ENCODE peak calls at places on chromosomes 5 and 9, in seven cellular contexts. K is AG04449, C is stomach, T is fibroblast of the aortic adventitia, E is lower lobe of right lung, B is cardiac fibroblast, V is OCI-LY7. A is an unnamed sample.
A peak's percentile ranks its signal among the peaks of the same experiment; 100 is the strongest.

GRCh38 chr9:138076650-138077009 is 199.0 kb downstream of the CACNA1B start:
- DNase-seq in K (no peak), C (no peak), T (no peak), E (no peak), B (no peak), V (no peak), A (no peak)

GRCh38 chr5:71778678-71779276 is 59.7 kb downstream of the CARTPT start:
- DNase-seq in K (no peak), C (no peak), T (peak; percentile 65), E (no peak), B (peak; percentile 28), V (peak; percentile 59), A (no peak)

GRCh38 chr5:73120222-73121108 is at the start of gene TMEM171:
- DNase-seq in K (no peak), C (peak; percentile 82), T (peak; percentile 45), E (peak; percentile 71), B (peak; percentile 44), V (no peak), A (no peak)

GRCh38 chr5:167726641-167727040 is 564.8 kb upstream of the WWC1 start:
- DNase-seq in K (no peak), C (no peak), T (no peak), E (no peak), B (no peak), V (no peak), A (no peak)

GRCh38 chr9:138062196-138062595 is 184.6 kb downstream of the CACNA1B start:
- DNase-seq in K (no peak), C (no peak), T (no peak), E (no peak), B (no peak), V (no peak), A (no peak)

GRCh38 chr9:36315283-36315682 is 57.0 kb upstream of the GNE start:
- DNase-seq in K (no peak), C (no peak), T (no peak), E (no peak), B (no peak), V (no peak), A (no peak)

GRCh38 chr9:121956808-121957207 is 136.3 kb downstream of the TTLL11 start:
- DNase-seq in K (no peak), C (no peak), T (no peak), E (no peak), B (no peak), V (no peak), A (no peak)

GRCh38 chr5:1946122-1946677 is 63.5 kb upstream of the IRX4 start:
- DNase-seq in K (no peak), C (no peak), T (no peak), E (no peak), B (no peak), V (no peak), A (no peak)

GRCh38 chr9:113987526-113987925 is 90.6 kb downstream of the AMBP start:
- DNase-seq in K (no peak), C (no peak), T (no peak), E (no peak), B (no peak), V (no peak), A (no peak)

GRCh38 chr5:58016329-58016728 is 443.6 kb downstream of the PLK2 start:
- DNase-seq in K (peak; percentile 34), C (no peak), T (peak; percentile 28), E (no peak), B (peak; percentile 91), V (no peak), A (peak; percentile 73)

GRCh38 chr5:135952683-135953082 is 2.1 kb downstream of the LECT2 start:
- DNase-seq in K (no peak), C (no peak), T (no peak), E (no peak), B (no peak), V (no peak), A (no peak)

GRCh38 chr5:173714551-173715428 is 98.3 kb upstream of the BOD1 start:
- DNase-seq in K (peak; percentile 42), C (no peak), T (peak; percentile 63), E (peak; percentile 61), B (peak; percentile 69), V (no peak), A (no peak)

GRCh38 chr9:106481003-106481614 is 381.9 kb upstream of the ZNF462 start:
- DNase-seq in K (no peak), C (no peak), T (no peak), E (no peak), B (no peak), V (no peak), A (no peak)

GRCh38 chr9:128921881-128922763 is 1.3 kb downstream of the PHYHD1 start:
- DNase-seq in K (no peak), C (peak; percentile 55), T (peak; percentile 53), E (peak; percentile 73), B (peak; percentile 83), V (peak; percentile 86), A (peak; percentile 53)

GRCh38 chr5:132065351-132065937 is 5.0 kb downstream of the IL3 start:
- DNase-seq in K (no peak), C (peak; percentile 50), T (peak; percentile 73), E (peak; percentile 73), B (peak; percentile 77), V (peak; percentile 71), A (no peak)

GRCh38 chr9:691825-692363 is 149.6 kb upstream of the DMRT1 start:
- DNase-seq in K (no peak), C (no peak), T (no peak), E (no peak), B (no peak), V (no peak), A (no peak)

GRCh38 chr9:133405508-133406009 is 12.3 kb downstream of the REXO4 start:
- DNase-seq in K (no peak), C (no peak), T (peak; percentile 65), E (no peak), B (peak; percentile 58), V (no peak), A (no peak)
- H3K4me3 ChIP-seq in K (no peak overlapping the region), C (no peak overlapping the region), T (no peak overlapping the region), E (no peak overlapping the region), B (no peak overlapping the region), V (no peak overlapping the region), A (no peak overlapping the region)

GRCh38 chr9:133334161-133334560 is 1.8 kb downstream of the SURF6 start:
- DNase-seq in K (no peak), C (peak; percentile 42), T (no peak), E (peak; percentile 32), B (no peak), V (peak; percentile 21), A (no peak)
- TF ChIP-seq CTCF in K (no peak), C (no peak), T (no peak), E (no peak), B (no peak), V (no peak), A (no peak)

GRCh38 chr9:15295761-15296405 is 11.1 kb downstream of the TTC39B start:
- DNase-seq in K (no peak), C (no peak), T (peak; percentile 73), E (no peak), B (peak; percentile 59), V (no peak), A (no peak)
- H3K4me3 ChIP-seq in K (peak overlapping the region; percentile 39), C (peak overlapping the region; percentile 38), T (peak overlapping the region; percentile 65), E (peak overlapping the region; percentile 52), B (peak overlapping the region; percentile 55), V (no peak overlapping the region), A (peak overlapping the region; percentile 11)

GRCh38 chr5:160787247-160787646 is 64.8 kb downstream of the ATP10B start:
- DNase-seq in K (no peak), C (peak; percentile 48), T (no peak), E (no peak), B (no peak), V (peak; percentile 8), A (no peak)
- TF ChIP-seq CTCF in K (no peak), C (no peak), T (peak; percentile 30), E (peak; percentile 39), B (peak; percentile 6), V (peak; percentile 54), A (peak; percentile 52)

DNA sequence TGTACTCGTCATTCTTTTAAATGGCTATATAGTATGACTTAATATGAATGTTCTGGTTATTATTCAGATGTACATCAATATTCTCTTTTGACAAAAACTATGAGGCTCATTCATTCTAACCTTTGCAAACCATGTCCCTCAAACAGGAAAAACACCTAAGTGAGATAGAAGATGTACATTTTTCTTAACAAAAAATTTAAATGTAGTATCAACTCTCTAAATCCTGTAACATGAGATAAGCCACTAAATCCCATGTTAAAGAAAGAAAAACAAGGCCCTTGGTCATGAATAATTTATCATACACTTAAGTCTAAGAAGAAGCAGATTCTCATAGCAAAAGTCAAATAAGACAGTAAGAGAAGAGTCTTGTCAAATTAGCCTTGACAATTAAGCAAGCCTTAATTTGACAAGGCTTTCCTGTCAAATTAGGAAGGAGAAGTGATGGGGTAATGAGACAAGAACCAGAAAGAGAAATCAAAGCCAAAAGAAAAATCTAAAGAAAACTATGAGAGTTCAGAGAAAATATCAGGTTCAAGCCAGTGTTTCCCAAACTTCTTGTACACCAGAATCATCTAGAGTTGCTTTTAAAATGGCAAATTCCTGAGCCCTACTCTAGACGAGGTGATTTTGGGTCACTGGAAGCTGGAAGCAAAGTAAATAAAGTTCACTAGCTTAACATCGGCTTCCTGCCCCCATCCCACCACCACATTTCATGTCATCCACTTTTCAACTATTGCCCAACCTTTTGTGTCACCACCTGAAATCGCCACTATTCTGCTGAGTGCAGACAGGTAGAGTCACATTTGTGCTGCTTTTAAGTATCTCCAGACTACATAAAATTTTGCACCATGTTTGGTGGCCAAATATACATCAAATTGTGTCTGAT is 76.5 kb downstream of the NR6A1 start:
- DNase-seq in K (no peak), C (no peak), T (no peak), E (no peak), B (no peak), V (no peak), A (no peak)
- H3K4me3 ChIP-seq in K (no peak overlapping the region), C (no peak overlapping the region), T (no peak overlapping the region), E (no peak overlapping the region), B (no peak overlapping the region), V (no peak overlapping the region), A (no peak overlapping the region)

DNA sequence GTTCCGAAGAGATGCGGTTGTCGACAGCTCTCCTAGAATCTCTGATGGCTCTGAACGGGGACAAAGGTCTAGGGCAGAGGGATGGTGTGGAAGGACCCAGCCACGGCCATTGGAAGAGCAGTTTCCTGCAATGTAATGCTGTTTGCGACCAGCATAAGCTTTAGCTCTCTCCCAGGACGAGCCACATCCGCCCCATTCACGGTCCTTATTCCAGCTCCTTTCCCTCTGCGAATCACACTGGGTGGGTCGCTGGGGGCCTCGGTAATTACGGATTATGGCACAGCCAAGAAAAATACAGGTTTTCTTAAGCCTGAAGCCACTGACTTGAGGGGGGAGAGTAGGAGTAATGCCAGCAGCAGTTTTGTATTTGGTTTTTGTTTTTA is 22.7 kb downstream of the ANXA2R start:
- DNase-seq in K (no peak), C (no peak), T (no peak), E (no peak), B (peak; percentile 47), V (peak; percentile 31), A (no peak)
- TF ChIP-seq CTCF in K (no peak), C (no peak), T (no peak), E (no peak), B (no peak), V (no peak), A (no peak)

GRCh38 chr9:34591091-34591910 is 1.8 kb upstream of the CNTFR start:
- DNase-seq in K (no peak), C (peak; percentile 89), T (peak; percentile 68), E (peak; percentile 90), B (peak; percentile 83), V (peak; percentile 63), A (no peak)
- H3K4me3 ChIP-seq in K (no peak overlapping the region), C (peak overlapping the region; percentile 61), T (no peak overlapping the region), E (peak overlapping the region; percentile 50), B (peak overlapping the region; percentile 21), V (no peak overlapping the region), A (no peak overlapping the region)

GRCh38 chr9:2666569-2666968 is 45.0 kb downstream of the VLDLR start:
- DNase-seq in K (no peak), C (no peak), T (no peak), E (no peak), B (no peak), V (no peak), A (no peak)
- TF ChIP-seq CTCF in K (no peak), C (no peak), T (no peak), E (no peak), B (no peak), V (no peak), A (no peak)